ENCODE peak calls at places on chromosomes 2 and 18, in four cellular contexts. E is activated T-cell treated with anti-CD3 and anti-CD28 coated beads for 1 hour; M is kidney; K is stimulated activated CD8-positive, alpha-beta memory T cell treated with anti-CD3 and anti-CD28 coated beads, Interleukin-4, amount 100 ng/mL, for 4 hours. T is an unnamed sample.
A peak's percentile ranks its signal among the peaks of the same experiment; 100 is the strongest.

GRCh38 chr2:176080540-176081355 is 3.0 kb downstream of the EVX2 start:
- DNase-seq in M (peak; percentile 72), E (no peak), K (no peak), T (no peak)

GRCh38 chr2:23789012-23789411 is 137.9 kb downstream of the ATAD2B start:
- DNase-seq in M (no peak), K (no peak), E (no peak), T (no peak)

GRCh38 chr18:2030647-2031046 is 540.7 kb downstream of the METTL4 start:
- DNase-seq in E (no peak), M (no peak), K (no peak), T (no peak)

GRCh38 chr18:48412339-48412929 is 3.3 kb upstream of the ZBTB7C start:
- DNase-seq in K (no peak), M (no peak), E (no peak), T (no peak)

GRCh38 chr2:135132314-135132713 is 80.2 kb downstream of the RAB3GAP1 start:
- DNase-seq in E (no peak), K (no peak), M (no peak), T (no peak)

GRCh38 chr2:223971731-223972130 is 14.5 kb downstream of the MRPL44 start:
- DNase-seq in E (no peak), K (no peak), M (no peak), T (no peak)

GRCh38 chr2:41709702-41710599 is 337.9 kb upstream of the PKDCC start:
- DNase-seq in E (no peak), M (no peak), K (no peak), T (no peak)

GRCh38 chr2:28991021-28991420 is 9.9 kb downstream of the TOGARAM2 start:
- DNase-seq in M (peak; percentile 62), K (no peak), E (no peak), T (no peak)

GRCh38 chr2:85799215-85799956 is 45.6 kb downstream of the ATOH8 start:
- DNase-seq in K (no peak), M (peak; percentile 87), E (no peak), T (no peak)

GRCh38 chr18:22559414-22560282 is 141.9 kb upstream of the CTAGE1 start:
- DNase-seq in M (peak; percentile 89), K (peak; percentile 4), E (no peak), T (peak; percentile 69)

GRCh38 chr18:78973357-78974083 is 6.1 kb upstream of the SALL3 start:
- DNase-seq in K (no peak), E (no peak), M (peak; percentile 62), T (no peak)

GRCh38 chr2:197838036-197838435 is 33.6 kb downstream of the PLCL1 start:
- DNase-seq in E (no peak), M (no peak), K (no peak), T (no peak)

GRCh38 chr2:35963344-35963743 is 392.2 kb upstream of the CRIM1 start:
- DNase-seq in M (no peak), E (no peak), K (no peak), T (no peak)

GRCh38 chr2:240149943-240150784 is 9.7 kb upstream of the OTOS start:
- DNase-seq in E (no peak), K (no peak), M (peak; percentile 72), T (peak; percentile 62)

GRCh38 chr2:186582698-186583097 is 7.2 kb upstream of the ITGAV start:
- DNase-seq in M (no peak), E (no peak), K (no peak), T (no peak)

GRCh38 chr2:157938556-157938955 is 62.4 kb upstream of the ACVR1 start:
- DNase-seq in E (no peak), M (no peak), K (no peak), T (no peak)

GRCh38 chr18:50356036-50356945 is 18.6 kb upstream of the SKA1 start:
- DNase-seq in K (no peak), M (no peak), E (no peak), T (no peak)

GRCh38 chr18:49127606-49128190 is 176.9 kb upstream of the SMAD7 start:
- DNase-seq in M (no peak), K (no peak), E (no peak), T (no peak)

GRCh38 chr2:233799087-233799665 is 21.0 kb downstream of the MROH2A start:
- DNase-seq in M (peak; percentile 24), E (no peak), K (no peak), T (peak; percentile 3)

GRCh38 chr2:67649331-67650071 is 252.4 kb downstream of the ETAA1 start:
- DNase-seq in E (no peak), K (no peak), M (peak; percentile 61), T (no peak)

GRCh38 chr18:49021076-49021432 is 70.3 kb upstream of the SMAD7 start:
- DNase-seq in M (no peak), K (no peak), E (no peak), T (no peak)

GRCh38 chr2:141711627-141712026 is 419.2 kb downstream of the LRP1B start:
- DNase-seq in E (no peak), M (no peak), K (no peak), T (no peak)

GRCh38 chr2:39696838-39697237 is 31.1 kb downstream of the TMEM178A start:
- DNase-seq in E (no peak), M (no peak), K (no peak), T (no peak)

GRCh38 chr2:21356076-21356856 is 232.5 kb downstream of the TDRD15 start:
- DNase-seq in E (no peak), M (no peak), K (no peak), T (no peak)

GRCh38 chr2:11377915-11378649 is 33.6 kb upstream of the ROCK2 start:
- DNase-seq in M (no peak), K (no peak), E (no peak), T (no peak)

GRCh38 chr18:36700955-36701354 is 127.8 kb downstream of the TPGS2 start:
- DNase-seq in K (no peak), M (no peak), E (no peak), T (no peak)

GRCh38 chr2:57693965-57694364 is 352.6 kb upstream of the VRK2 start:
- DNase-seq in E (no peak), K (no peak), M (no peak), T (no peak)

GRCh38 chr18:47613929-47614328 is 316.5 kb downstream of the SMAD2 start:
- DNase-seq in M (no peak), K (no peak), E (no peak), T (no peak)

GRCh38 chr2:222900354-222900753 is 39.5 kb downstream of the ACSL3 start:
- DNase-seq in E (no peak), M (no peak), K (no peak), T (no peak)

GRCh38 chr2:47014564-47015051 is 99.0 kb upstream of the MCFD2 start:
- DNase-seq in M (no peak), E (no peak), K (no peak), T (no peak)

GRCh38 chr2:68342470-68342869 is 22.6 kb upstream of the PLEK start:
- DNase-seq in M (no peak), K (no peak), E (no peak), T (no peak)

GRCh38 chr2:88170472-88170892 is 336 bp downstream of the THNSL2 start:
- DNase-seq in E (no peak), K (no peak), M (no peak), T (no peak)

GRCh38 chr2:12127639-12128038 is 381.2 kb downstream of the LPIN1 start:
- DNase-seq in K (no peak), M (no peak), E (no peak), T (no peak)

GRCh38 chr18:68733693-68734092 is 18.8 kb upstream of the TMX3 start:
- DNase-seq in M (no peak), K (no peak), E (no peak), T (no peak)

GRCh38 chr2:127560201-127560928 is 24.9 kb downstream of the MYO7B start:
- DNase-seq in K (no peak), M (no peak), E (no peak), T (no peak)

GRCh38 chr18:76448262-76449109 is 46.6 kb downstream of the ZNF516 start:
- DNase-seq in K (no peak), M (no peak), E (no peak), T (no peak)

GRCh38 chr2:162888641-162889040 is 50.1 kb upstream of the KCNH7 start:
- DNase-seq in M (no peak), E (no peak), K (no peak), T (no peak)

GRCh38 chr18:35026407-35027061 is 14.7 kb upstream of the MAPRE2 start:
- DNase-seq in K (no peak), M (no peak), E (no peak), T (no peak)

GRCh38 chr2:28393115-28393836 is 618 bp downstream of the FOSL2 start:
- DNase-seq in E (peak; percentile 34), M (peak; percentile 94), K (peak; percentile 40), T (peak; percentile 34)

T was measured in progenitor cell of endocrine pancreas.